ENCODE peak calls at places on chromosome 2, in four cellular contexts. H is IMR-90; Z is GM12865; P is CD8-positive, alpha-beta T cell. N is an unnamed sample.

GRCh38 chr2:48178611-48179010 is 272.3 kb upstream of the FBXO11 start:
- DNase-seq in H (no peak), Z (no peak), P (no peak), N (no peak)

GRCh38 chr2:75139171-75139570 is 60.1 kb downstream of the TACR1 start:
- DNase-seq in H (no peak), Z (no peak), P (no peak), N (no peak)

GRCh38 chr2:109128466-109129355 is at the start of gene SH3RF3:
- DNase-seq in H (peak), Z (peak), P (no peak), N (peak)

GRCh38 chr2:237540823-237541222 is 25.6 kb upstream of the PRLH start:
- DNase-seq in H (peak), Z (peak), P (no peak), N (peak)

GRCh38 chr2:150872919-150873772 is 385.7 kb upstream of the RND3 start:
- DNase-seq in H (peak), Z (no peak), P (no peak), N (peak)

GRCh38 chr2:39620067-39620466 is 45.6 kb upstream of the TMEM178A start:
- DNase-seq in H (peak), Z (peak), P (no peak), N (peak)

GRCh38 chr2:202529389-202529788 is 105.4 kb upstream of the FAM117B start:
- DNase-seq in H (peak), Z (no peak), P (no peak), N (peak)

GRCh38 chr2:152580722-152581121 is 136.5 kb downstream of the PRPF40A start:
- DNase-seq in H (no peak), Z (no peak), P (no peak), N (peak)

GRCh38 chr2:21288732-21289506 is 165.2 kb downstream of the TDRD15 start:
- DNase-seq in H (no peak), Z (no peak), P (no peak), N (no peak)

GRCh38 chr2:167183916-167184315 is 295.6 kb downstream of the XIRP2 start:
- DNase-seq in H (no peak), Z (no peak), P (no peak), N (no peak)

GRCh38 chr2:119126650-119127049 is 31.9 kb downstream of the C1QL2 start:
- DNase-seq in H (no peak), Z (peak), P (peak), N (peak)

GRCh38 chr2:127740665-127741287 is 39.5 kb downstream of the SFT2D3 start:
- DNase-seq in H (no peak), Z (no peak), P (no peak), N (no peak)

GRCh38 chr2:192151848-192152247 is 42.9 kb downstream of the TMEFF2 start:
- DNase-seq in H (peak), Z (peak), P (no peak), N (peak)

GRCh38 chr2:217653240-217653639 is 349.6 kb downstream of the TNS1 start:
- DNase-seq in H (peak), Z (no peak), P (no peak), N (peak)

GRCh38 chr2:235793163-235793752 is 299.4 kb downstream of the AGAP1 start:
- DNase-seq in H (peak), Z (peak), P (no peak), N (peak)

GRCh38 chr2:128630974-128631697 is 312.5 kb upstream of the HS6ST1 start:
- DNase-seq in H (no peak), Z (no peak), P (no peak), N (no peak)

GRCh38 chr2:8457092-8457481 is 224.8 kb upstream of the ID2 start:
- DNase-seq in H (no peak), Z (no peak), P (no peak), N (no peak)

GRCh38 chr2:162184796-162185195 is 32.7 kb upstream of the GCG start:
- DNase-seq in H (no peak), Z (no peak), P (no peak), N (no peak)

GRCh38 chr2:233419626-233420431 is 65.5 kb downstream of the DGKD start:
- DNase-seq in H (peak), Z (peak), P (peak), N (peak)

GRCh38 chr2:231745303-231746038 is 35.6 kb downstream of the PDE6D start:
- DNase-seq in H (no peak), Z (no peak), P (no peak), N (no peak)

GRCh38 chr2:168160897-168161296 is 86.5 kb downstream of the STK39 start:
- DNase-seq in H (no peak), Z (peak), P (no peak), N (no peak)

GRCh38 chr2:100875516-100876230 is 55.7 kb downstream of the NPAS2 start:
- DNase-seq in H (no peak), Z (no peak), P (no peak), N (no peak)

GRCh38 chr2:152433289-152433688 is 98.3 kb downstream of the FMNL2 start:
- DNase-seq in H (no peak), Z (no peak), P (no peak), N (no peak)

GRCh38 chr2:218291934-218292699 is at the start of gene TMBIM1:
- DNase-seq in H (peak), Z (peak), P (peak), N (peak)

GRCh38 chr2:13584020-13584419 is 867.3 kb downstream of the TRIB2 start:
- DNase-seq in H (no peak), Z (no peak), P (no peak), N (no peak)

GRCh38 chr2:13585732-13586131 is 869.0 kb downstream of the TRIB2 start:
- DNase-seq in H (no peak), Z (peak), P (no peak), N (no peak)

GRCh38 chr2:13578547-13578946 is 861.8 kb downstream of the TRIB2 start:
- DNase-seq in H (no peak), Z (no peak), P (no peak), N (no peak)

GRCh38 chr2:13583609-13584008 is 866.9 kb downstream of the TRIB2 start:
- DNase-seq in H (no peak), Z (no peak), P (no peak), N (no peak)

GRCh38 chr2:13581471-13581870 is 864.7 kb downstream of the TRIB2 start:
- DNase-seq in H (no peak), Z (no peak), P (no peak), N (no peak)
- TF ChIP-seq CTCF in H (no peak), Z (no peak), P (no peak), N (no peak)

DNA sequence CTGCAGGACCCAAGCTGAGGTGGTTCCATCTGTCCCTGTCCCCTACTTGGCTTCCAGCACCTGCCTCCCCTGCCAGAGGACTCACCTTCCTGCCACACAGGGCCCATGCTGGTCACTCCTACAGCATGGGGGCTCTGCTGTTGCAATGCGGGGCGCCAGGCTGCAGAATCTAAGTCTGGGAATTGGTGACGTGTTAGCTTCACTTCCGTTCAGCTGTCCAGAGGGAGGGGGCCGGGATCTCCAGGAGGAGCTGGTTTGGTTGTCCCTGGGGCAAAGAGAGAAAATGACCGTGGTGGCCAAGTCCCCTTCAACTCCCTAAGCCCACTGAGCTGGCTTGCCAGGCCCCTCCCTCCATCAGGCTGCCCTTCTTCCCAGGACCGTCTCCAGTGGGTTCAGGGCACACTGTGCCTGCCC is 69.5 kb downstream of the IL1R2 start:
- DNase-seq in H (no peak), Z (no peak), P (no peak), N (no peak)
- H3K4me3 ChIP-seq in H (no peak), Z (no peak), P (no peak), N (no peak)

GRCh38 chr2:670637-671036 is 6.6 kb downstream of the TMEM18 start:
- DNase-seq in H (no peak), Z (no peak), P (no peak), N (no peak)

GRCh38 chr2:666441-666840 is 10.8 kb downstream of the TMEM18 start:
- DNase-seq in H (no peak), Z (no peak), P (no peak), N (no peak)

GRCh38 chr2:665340-666073 is 11.7 kb downstream of the TMEM18 start:
- DNase-seq in H (no peak), Z (no peak), P (no peak), N (no peak)

GRCh38 chr2:669323-669722 is 7.9 kb downstream of the TMEM18 start:
- DNase-seq in H (peak), Z (no peak), P (no peak), N (peak)

GRCh38 chr2:667332-668000 is 9.7 kb downstream of the TMEM18 start:
- DNase-seq in H (peak), Z (no peak), P (no peak), N (peak)
- TF ChIP-seq CTCF in H (peak), Z (peak), P (peak), N (peak)

GRCh38 chr2:138504092-138504491 is 2.5 kb downstream of the SPOPL start:
- DNase-seq in H (no peak), Z (no peak), P (no peak), N (no peak)
- H3K4me3 ChIP-seq in H (no peak), Z (peak), P (no peak), N (no peak)

DNA sequence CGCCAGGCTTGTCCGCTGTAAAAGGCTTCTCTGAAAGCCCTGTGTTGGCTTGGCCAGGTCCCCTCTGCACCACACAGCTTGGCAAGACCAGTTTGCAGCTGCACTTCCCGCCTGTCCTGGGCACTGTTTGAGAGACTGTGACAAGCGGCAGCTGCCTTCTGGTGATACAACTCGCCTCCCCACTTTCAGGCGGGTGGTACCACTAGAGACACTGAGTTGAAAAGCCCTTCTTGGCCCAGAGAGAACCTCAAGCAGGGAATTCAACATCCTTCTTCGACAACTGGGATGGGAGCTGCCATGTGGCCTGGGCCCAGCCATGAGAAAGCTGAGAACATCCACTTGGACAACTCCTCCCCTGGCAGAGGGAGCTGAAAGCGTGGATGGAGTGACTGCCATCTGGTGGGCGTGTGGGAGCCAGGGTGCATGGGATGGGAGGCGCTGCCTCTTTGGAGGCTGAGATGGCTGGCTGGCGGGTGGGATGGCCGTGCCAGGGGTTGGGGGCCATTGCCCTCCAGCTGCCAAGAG is 125.5 kb upstream of the REV1 start:
- DNase-seq in H (no peak), Z (no peak), P (no peak), N (no peak)
- TF ChIP-seq CTCF in H (peak), Z (no peak), P (no peak), N (no peak)

GRCh38 chr2:193668557-193669323 is 1474.0 kb upstream of the TMEFF2 start:
- DNase-seq in H (no peak), Z (peak), P (no peak), N (no peak)
- H3K4me3 ChIP-seq in H (no peak), Z (no peak), P (no peak), N (no peak)

GRCh38 chr2:173218331-173219056 is 136.2 kb upstream of the CDCA7 start:
- DNase-seq in H (peak), Z (no peak), P (no peak), N (peak)

GRCh38 chr2:173215316-173215715 is 139.4 kb upstream of the CDCA7 start:
- DNase-seq in H (no peak), Z (no peak), P (no peak), N (no peak)

GRCh38 chr2:173216668-173217067 is 138.0 kb upstream of the CDCA7 start:
- DNase-seq in H (no peak), Z (no peak), P (no peak), N (no peak)

GRCh38 chr2:173216055-173216454 is 138.6 kb upstream of the CDCA7 start:
- DNase-seq in H (no peak), Z (no peak), P (no peak), N (no peak)

GRCh38 chr2:173217106-173217840 is 137.4 kb upstream of the CDCA7 start:
- DNase-seq in H (peak), Z (no peak), P (no peak), N (no peak)
- TF ChIP-seq CTCF in H (no peak), Z (no peak), P (no peak), N (no peak)

GRCh38 chr2:37892436-37893114 is 32.5 kb upstream of the RMDN2 start:
- DNase-seq in H (no peak), Z (peak), P (no peak), N (no peak)

GRCh38 chr2:37893327-37893726 is 31.8 kb upstream of the RMDN2 start:
- DNase-seq in H (no peak), Z (no peak), P (no peak), N (no peak)

GRCh38 chr2:37894047-37894446 is 31.0 kb upstream of the RMDN2 start:
- DNase-seq in H (no peak), Z (no peak), P (no peak), N (no peak)

GRCh38 chr2:37890893-37891495 is 34.1 kb upstream of the RMDN2 start:
- DNase-seq in H (peak), Z (peak), P (peak), N (peak)

GRCh38 chr2:37891846-37892435 is 33.1 kb upstream of the RMDN2 start:
- DNase-seq in H (no peak), Z (no peak), P (no peak), N (no peak)
- H3K4me3 ChIP-seq in H (no peak), Z (no peak), P (no peak), N (no peak)

N was measured in fibroblast of pulmonary artery.